ENCODE peak calls at places on chromosomes 12 and 14, in six cellular contexts. One of them, this sample, is unnamed.

GRCh38 chr14:55975281-55975905 is 142.8 kb upstream of the PELI2 start:
- DNase-seq in A172: no peak
- DNase-seq in EL: no peak
- DNase-seq in Kasumi-1: no peak
- DNase-seq in OCI-M1: no peak
- DNase-seq in PC-3: no peak
- DNase-seq in this sample: no peak

GRCh38 chr12:46916796-46917419 is 91.1 kb upstream of the SLC38A4 start:
- DNase-seq in OCI-M1: no peak
- DNase-seq in Kasumi-1: no peak
- DNase-seq in EL: no peak
- DNase-seq in PC-3: peak; percentile 12
- DNase-seq in A172: no peak
- DNase-seq in this sample: no peak

GRCh38 chr12:7729683-7730195 is 17.4 kb downstream of the CLEC4C start:
- DNase-seq in OCI-M1: no peak
- DNase-seq in EL: peak; percentile 74
- DNase-seq in A172: peak; percentile 3
- DNase-seq in PC-3: no peak
- DNase-seq in Kasumi-1: no peak
- DNase-seq in this sample: no peak

GRCh38 chr12:130655010-130655409 is 61.1 kb downstream of the RIMBP2 start:
- DNase-seq in EL: no peak
- DNase-seq in PC-3: no peak
- DNase-seq in OCI-M1: no peak
- DNase-seq in Kasumi-1: no peak
- DNase-seq in A172: no peak
- DNase-seq in this sample: no peak

GRCh38 chr12:48815281-48816110 is 2.8 kb upstream of the CACNB3 start:
- DNase-seq in PC-3: peak; percentile 81
- DNase-seq in OCI-M1: peak; percentile 88
- DNase-seq in EL: peak; percentile 88
- DNase-seq in Kasumi-1: peak; percentile 90
- DNase-seq in A172: peak; percentile 64
- DNase-seq in this sample: no peak

GRCh38 chr14:23632461-23633159 is 3.6 kb upstream of the DHRS2 start:
- DNase-seq in OCI-M1: no peak
- DNase-seq in PC-3: no peak
- DNase-seq in EL: no peak
- DNase-seq in Kasumi-1: no peak
- DNase-seq in A172: no peak
- DNase-seq in this sample: no peak

GRCh38 chr14:34496679-34497513 is 34.9 kb upstream of the SPTSSA start:
- DNase-seq in Kasumi-1: no peak
- DNase-seq in PC-3: peak; percentile 98
- DNase-seq in A172: peak; percentile 89
- DNase-seq in OCI-M1: no peak
- DNase-seq in EL: peak; percentile 98
- DNase-seq in this sample: no peak

GRCh38 chr12:133058203-133059125 is 21.2 kb downstream of the ZNF84 start:
- DNase-seq in A172: no peak
- DNase-seq in Kasumi-1: peak; percentile 21
- DNase-seq in PC-3: peak; percentile 2
- DNase-seq in OCI-M1: peak; percentile 30
- DNase-seq in EL: no peak
- DNase-seq in this sample: no peak